ENCODE peak calls at places on chromosomes 7 and 10, in nine cellular contexts. M, J, B, G, Z, O, V, Y and C are unnamed samples.

GRCh38 chr7:43602271-43602670 is 19.4 kb downstream of the STK17A start:
- DNase-seq in M (no peak), J (no peak), B (no peak), G (no peak), Z (no peak), O (no peak), V (no peak), Y (no peak), C (no peak)

GRCh38 chr10:47241946-47242900 is 57.8 kb upstream of the GDF10 start:
- DNase-seq in M (no peak), J (no peak), B (no peak), G (no peak), Z (no peak), O (no peak), V (peak; percentile 2), Y (peak; percentile 10), C (no peak)

GRCh38 chr7:143901360-143901709 is 641 bp downstream of the TCAF1 start:
- DNase-seq in M (no peak), J (no peak), B (peak; percentile 52), G (peak; percentile 65), Z (no peak), O (no peak), V (peak; percentile 33), Y (peak; percentile 44), C (no peak)

GRCh38 chr7:23394828-23395227 is 75.5 kb downstream of the IGF2BP3 start:
- DNase-seq in M (no peak), J (no peak), B (no peak), G (peak; percentile 20), Z (no peak), O (no peak), V (no peak), Y (no peak), C (no peak)

GRCh38 chr7:38310601-38311057 is 37.2 kb upstream of the TARP start:
- DNase-seq in M (no peak), J (peak; percentile 38), B (no peak), G (peak; percentile 44), Z (no peak), O (no peak), V (peak; percentile 26), Y (peak; percentile 31), C (peak; percentile 32)

GRCh38 chr10:6795571-6795970 is 215.5 kb upstream of the PRKCQ start:
- DNase-seq in M (no peak), J (no peak), B (no peak), G (no peak), Z (no peak), O (no peak), V (no peak), Y (no peak), C (no peak)

GRCh38 chr7:80414331-80414730 is 97.5 kb downstream of the GNAT3 start:
- DNase-seq in M (no peak), J (no peak), B (no peak), G (no peak), Z (no peak), O (no peak), V (no peak), Y (no peak), C (no peak)

GRCh38 chr10:91607661-91608442 is 25.0 kb downstream of the PPP1R3C start:
- DNase-seq in M (no peak), J (no peak), B (peak; percentile 25), G (peak; percentile 16), Z (no peak), O (no peak), V (no peak), Y (no peak), C (no peak)

GRCh38 chr10:132789659-132790148 is 3.8 kb upstream of the NKX6-2 start:
- DNase-seq in M (no peak), J (no peak), B (no peak), G (no peak), Z (no peak), O (no peak), V (no peak), Y (no peak), C (no peak)

GRCh38 chr10:132786529-132787252 is 744 bp upstream of the NKX6-2 start:
- DNase-seq in M (no peak), J (no peak), B (no peak), G (no peak), Z (no peak), O (no peak), V (no peak), Y (no peak), C (no peak)

GRCh38 chr10:132787253-132788179 is 1.6 kb upstream of the NKX6-2 start:
- DNase-seq in M (peak; percentile 47), J (no peak), B (no peak), G (no peak), Z (no peak), O (no peak), V (peak; percentile 42), Y (no peak), C (no peak)

GRCh38 chr10:132788831-132789219 is 2.9 kb upstream of the NKX6-2 start:
- DNase-seq in M (no peak), J (no peak), B (no peak), G (no peak), Z (no peak), O (no peak), V (no peak), Y (no peak), C (no peak)

DNA sequence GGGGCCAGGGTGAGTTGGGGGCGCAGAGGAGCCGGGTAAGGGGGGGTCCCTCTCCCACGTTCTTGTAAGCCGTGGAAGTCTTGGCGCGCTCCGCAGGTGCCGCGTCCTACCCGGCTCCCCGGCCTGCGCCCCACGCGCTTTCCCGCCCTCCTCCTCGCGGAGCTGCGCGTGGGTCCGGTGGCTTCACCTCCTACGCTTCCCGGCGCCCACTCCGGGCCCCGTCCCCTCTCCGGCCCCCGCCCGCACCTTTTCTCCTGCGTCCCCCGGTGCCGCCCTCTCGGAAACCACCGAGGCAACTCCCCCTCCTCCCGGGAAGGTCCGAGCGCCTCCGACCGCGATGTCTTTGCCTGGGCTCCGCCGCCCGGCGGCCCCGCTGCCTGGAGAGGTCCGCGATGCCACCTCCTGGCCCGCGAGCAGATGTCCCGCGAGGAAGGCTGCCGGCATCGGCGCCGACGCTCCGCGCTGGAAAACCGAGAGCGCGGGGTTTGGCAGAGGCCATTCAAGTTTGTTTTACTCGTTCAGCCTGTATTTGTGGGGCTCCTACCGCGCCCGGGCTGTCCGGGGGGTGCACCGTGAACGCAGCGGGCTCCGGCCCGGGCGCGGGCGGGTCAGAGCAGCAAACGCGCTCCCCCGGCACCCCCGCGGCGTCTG is 2.4 kb upstream of the NKX6-2 start:
- DNase-seq in M (peak; percentile 55), J (no peak), B (no peak), G (peak; percentile 30), Z (peak; percentile 67), O (no peak), V (peak; percentile 18), Y (peak; percentile 49), C (no peak)
- TF ChIP-seq CTCF in M (peak; percentile 16), J (peak; percentile 73), B (peak; percentile 47), G (peak; percentile 16), Z (no peak), O (no peak), V (peak; percentile 20), Y (peak; percentile 14), C (no peak)

DNA sequence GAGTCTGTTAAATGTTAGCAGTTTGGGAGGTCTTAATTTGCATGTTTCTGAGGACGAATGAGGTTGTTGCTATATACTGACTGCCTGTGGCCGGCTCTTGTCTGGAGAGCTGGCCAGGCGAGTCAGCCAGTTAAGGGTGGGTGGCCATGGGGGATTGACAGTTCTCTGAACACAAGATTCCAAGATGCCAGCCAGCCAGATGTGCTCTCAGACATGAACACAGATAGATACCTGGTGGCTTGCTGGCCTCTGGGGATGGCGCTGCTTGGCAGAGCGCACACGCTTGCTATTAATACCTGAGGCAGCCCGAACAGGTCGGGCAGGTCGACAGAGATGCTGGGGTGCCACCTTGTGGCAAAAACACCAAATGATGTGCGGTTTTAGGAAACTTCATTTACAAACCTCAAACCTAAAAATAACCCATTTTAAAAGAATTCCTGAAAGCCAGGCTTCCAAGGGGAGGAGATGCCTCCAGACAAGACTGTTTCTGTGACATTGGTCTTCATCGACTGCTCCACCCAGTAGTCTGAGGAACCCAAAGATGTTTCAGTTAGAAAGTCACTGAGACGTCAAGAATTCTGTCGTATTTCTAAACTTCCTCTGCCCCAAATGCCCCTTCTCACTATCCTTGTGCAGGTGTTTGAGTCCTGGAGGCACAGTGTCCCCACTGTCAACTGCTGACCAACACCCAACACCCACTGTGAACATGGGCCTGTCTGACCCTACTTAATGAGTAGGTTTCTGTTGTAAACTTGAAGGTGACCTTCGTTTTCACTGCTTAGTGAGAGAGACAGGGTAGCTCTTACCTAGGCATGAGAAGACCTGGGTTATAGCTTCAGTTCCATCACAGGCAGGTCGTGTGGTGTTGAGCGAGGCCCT is 123.4 kb downstream of the NT5C2 start:
- DNase-seq in M (peak; percentile 73), J (peak; percentile 26), B (peak; percentile 50), G (peak; percentile 66), Z (peak; percentile 68), O (peak; percentile 69), V (peak; percentile 75), Y (peak; percentile 80), C (peak; percentile 56)
- TF ChIP-seq CTCF in M (peak; percentile 92), J (peak; percentile 67), B (peak; percentile 79), G (peak; percentile 67), Z (peak; percentile 53), O (peak; percentile 71), V (peak; percentile 61), Y (peak; percentile 29), C (peak; percentile 55)

GRCh38 chr10:119725550-119726290 is at the start of gene INPP5F:
- DNase-seq in M (peak; percentile 96), J (peak; percentile 97), B (peak; percentile 98), G (peak; percentile 98), Z (peak; percentile 100), O (peak; percentile 97), V (peak; percentile 100), Y (peak; percentile 99), C (peak; percentile 97)

GRCh38 chr10:119723624-119724023 is 2.2 kb upstream of the INPP5F start:
- DNase-seq in M (no peak), J (no peak), B (no peak), G (no peak), Z (no peak), O (no peak), V (no peak), Y (no peak), C (no peak)

GRCh38 chr10:119728172-119728800 is 2.4 kb downstream of the INPP5F start:
- DNase-seq in M (no peak), J (no peak), B (no peak), G (no peak), Z (no peak), O (no peak), V (no peak), Y (no peak), C (no peak)

GRCh38 chr10:119724630-119725549 is 960 bp upstream of the INPP5F start:
- DNase-seq in M (no peak), J (no peak), B (no peak), G (peak; percentile 36), Z (peak; percentile 56), O (no peak), V (no peak), Y (no peak), C (peak; percentile 46)

GRCh38 chr10:119726291-119727261 is 726 bp downstream of the INPP5F start:
- DNase-seq in M (no peak), J (no peak), B (no peak), G (no peak), Z (no peak), O (peak; percentile 17), V (peak; percentile 53), Y (no peak), C (peak; percentile 29)
- TF ChIP-seq CTCF in M (no peak), J (no peak), B (no peak), G (no peak), Z (no peak), O (no peak), V (no peak), Y (no peak), C (no peak)

GRCh38 chr10:99731296-99732032 is 463 bp downstream of the COX15 start:
- DNase-seq in M (no peak), J (no peak), B (no peak), G (peak; percentile 5), Z (no peak), O (no peak), V (no peak), Y (no peak), C (no peak)

GRCh38 chr10:99733366-99733765 is 1.3 kb downstream of the CUTC start:
- DNase-seq in M (peak; percentile 36), J (no peak), B (no peak), G (no peak), Z (no peak), O (no peak), V (no peak), Y (no peak), C (no peak)

GRCh38 chr10:99730026-99730425 is 1.9 kb downstream of the COX15 start:
- DNase-seq in M (no peak), J (no peak), B (peak; percentile 23), G (peak; percentile 34), Z (no peak), O (no peak), V (no peak), Y (no peak), C (no peak)

DNA sequence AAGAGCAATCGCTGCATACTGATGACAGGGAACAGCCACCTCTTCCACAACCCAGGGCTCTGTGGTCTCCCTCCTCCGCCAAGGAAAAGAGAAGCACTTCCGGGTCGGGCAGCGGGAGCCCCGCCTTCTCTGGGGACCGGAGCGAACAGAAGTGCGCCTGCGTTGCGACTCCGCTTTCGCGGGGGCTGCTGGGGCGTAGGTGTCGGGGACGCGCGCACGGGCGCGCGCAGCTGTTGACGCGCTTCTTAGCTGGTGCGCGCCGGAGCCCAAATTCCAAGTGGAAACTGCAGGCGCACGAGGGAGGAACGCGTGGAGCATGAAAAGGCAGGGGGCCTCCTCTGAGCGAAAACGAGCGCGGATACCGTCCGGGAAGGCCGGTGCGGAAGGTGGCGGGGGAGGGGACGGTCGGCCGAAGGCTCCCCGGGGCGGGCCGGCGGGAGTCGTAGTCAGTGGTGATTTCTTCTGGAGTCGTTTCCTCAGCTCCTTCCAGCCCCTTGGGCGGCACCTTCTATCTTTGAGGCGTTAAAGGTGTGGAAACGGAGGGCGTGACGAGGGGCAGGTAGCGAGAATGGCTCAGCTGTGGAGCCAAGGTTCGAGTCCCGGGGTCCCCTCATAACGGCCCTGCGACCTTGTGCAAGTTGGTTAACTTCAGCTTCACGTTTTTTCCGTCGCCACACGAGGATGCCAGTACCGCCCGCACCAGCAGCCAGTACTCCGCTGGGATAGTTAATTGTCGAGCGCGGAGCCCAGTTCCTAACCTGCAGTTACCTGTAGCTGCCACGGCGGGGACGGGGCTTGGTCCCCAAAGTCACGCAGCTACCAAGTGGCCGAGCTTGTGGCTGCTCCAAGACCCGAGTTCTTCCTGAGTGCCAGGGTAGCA is at the start of the genes COX15 and CUTC:
- DNase-seq in M (peak; percentile 97), J (peak; percentile 89), B (peak; percentile 91), G (peak; percentile 97), Z (peak; percentile 94), O (peak; percentile 93), V (peak; percentile 98), Y (peak; percentile 97), C (peak; percentile 98)
- TF ChIP-seq CTCF in M (no peak), J (peak; percentile 31), B (peak; percentile 46), G (peak; percentile 33), Z (peak; percentile 25), O (peak; percentile 37), V (peak; percentile 48), Y (peak; percentile 25), C (peak; percentile 54)